ENCODE peak calls at places on chromosomes 3 and 15, in six cellular contexts. One of them, this sample, is unnamed.

GRCh38 chr15:68598171-68599152 is 19.7 kb downstream of the CORO2B start:
- DNase-seq in neural crest cell: no peak
- DNase-seq in progenitor cell of endocrine pancreas: no peak
- DNase-seq in stimulated activated CD4-positive, alpha-beta T cell treated with anti-CD3 and anti-CD28 coated beads, TNF-alpha, amount 100 ng/mL, for 1 hour: no peak
- DNase-seq in sigmoid colon: no peak
- DNase-seq in mesenchymal stem cell: no peak
- DNase-seq in this sample: no peak

GRCh38 chr3:146747928-146748327 is 142.8 kb upstream of the PLSCR5 start:
- DNase-seq in sigmoid colon: no peak
- DNase-seq in mesenchymal stem cell: peak; percentile 51
- DNase-seq in stimulated activated CD4-positive, alpha-beta T cell treated with anti-CD3 and anti-CD28 coated beads, TNF-alpha, amount 100 ng/mL, for 1 hour: no peak
- DNase-seq in progenitor cell of endocrine pancreas: no peak
- DNase-seq in neural crest cell: no peak
- DNase-seq in this sample: no peak

GRCh38 chr3:112739252-112739945 is 98.5 kb upstream of the CCDC80 start:
- DNase-seq in neural crest cell: no peak
- DNase-seq in mesenchymal stem cell: no peak
- DNase-seq in sigmoid colon: no peak
- DNase-seq in stimulated activated CD4-positive, alpha-beta T cell treated with anti-CD3 and anti-CD28 coated beads, TNF-alpha, amount 100 ng/mL, for 1 hour: no peak
- DNase-seq in progenitor cell of endocrine pancreas: no peak
- DNase-seq in this sample: no peak

GRCh38 chr3:136694321-136694720 is 57.9 kb downstream of the STAG1 start:
- DNase-seq in sigmoid colon: no peak
- DNase-seq in stimulated activated CD4-positive, alpha-beta T cell treated with anti-CD3 and anti-CD28 coated beads, TNF-alpha, amount 100 ng/mL, for 1 hour: no peak
- DNase-seq in progenitor cell of endocrine pancreas: no peak
- DNase-seq in mesenchymal stem cell: no peak
- DNase-seq in neural crest cell: no peak
- DNase-seq in this sample: no peak

GRCh38 chr15:29612096-29612495 is 210.2 kb downstream of the TJP1 start:
- DNase-seq in mesenchymal stem cell: peak; percentile 85
- DNase-seq in stimulated activated CD4-positive, alpha-beta T cell treated with anti-CD3 and anti-CD28 coated beads, TNF-alpha, amount 100 ng/mL, for 1 hour: no peak
- DNase-seq in progenitor cell of endocrine pancreas: no peak
- DNase-seq in neural crest cell: no peak
- DNase-seq in sigmoid colon: no peak
- DNase-seq in this sample: no peak

GRCh38 chr3:15305366-15305844 is 27.0 kb downstream of the SH3BP5 start:
- DNase-seq in stimulated activated CD4-positive, alpha-beta T cell treated with anti-CD3 and anti-CD28 coated beads, TNF-alpha, amount 100 ng/mL, for 1 hour: no peak
- DNase-seq in progenitor cell of endocrine pancreas: peak; percentile 24
- DNase-seq in sigmoid colon: peak; percentile 56
- DNase-seq in neural crest cell: no peak
- DNase-seq in mesenchymal stem cell: peak; percentile 42
- DNase-seq in this sample: no peak

GRCh38 chr3:128603811-128604447 is 46.7 kb downstream of the RPN1 start:
- DNase-seq in sigmoid colon: no peak
- DNase-seq in neural crest cell: no peak
- DNase-seq in mesenchymal stem cell: no peak
- DNase-seq in stimulated activated CD4-positive, alpha-beta T cell treated with anti-CD3 and anti-CD28 coated beads, TNF-alpha, amount 100 ng/mL, for 1 hour: no peak
- DNase-seq in progenitor cell of endocrine pancreas: no peak
- DNase-seq in this sample: no peak

GRCh38 chr15:90004671-90005070 is 3.5 kb downstream of the ZNF710 start:
- DNase-seq in mesenchymal stem cell: peak; percentile 97
- DNase-seq in progenitor cell of endocrine pancreas: no peak
- DNase-seq in neural crest cell: no peak
- DNase-seq in sigmoid colon: peak; percentile 78
- DNase-seq in stimulated activated CD4-positive, alpha-beta T cell treated with anti-CD3 and anti-CD28 coated beads, TNF-alpha, amount 100 ng/mL, for 1 hour: no peak
- DNase-seq in this sample: no peak

GRCh38 chr3:141294848-141295247 is 63.2 kb downstream of the PXYLP1 start:
- DNase-seq in neural crest cell: no peak
- DNase-seq in mesenchymal stem cell: peak; percentile 78
- DNase-seq in progenitor cell of endocrine pancreas: no peak
- DNase-seq in sigmoid colon: no peak
- DNase-seq in stimulated activated CD4-positive, alpha-beta T cell treated with anti-CD3 and anti-CD28 coated beads, TNF-alpha, amount 100 ng/mL, for 1 hour: no peak
- DNase-seq in this sample: no peak

GRCh38 chr3:123584988-123585937 is at the start of gene HACD2:
- DNase-seq in mesenchymal stem cell: peak; percentile 98
- DNase-seq in sigmoid colon: peak; percentile 98
- DNase-seq in neural crest cell: peak; percentile 96
- DNase-seq in progenitor cell of endocrine pancreas: peak; percentile 96
- DNase-seq in stimulated activated CD4-positive, alpha-beta T cell treated with anti-CD3 and anti-CD28 coated beads, TNF-alpha, amount 100 ng/mL, for 1 hour: peak; percentile 93
- DNase-seq in this sample: peak; percentile 91

GRCh38 chr15:72340366-72340765 is 20.4 kb upstream of the CELF6 start:
- DNase-seq in progenitor cell of endocrine pancreas: no peak
- DNase-seq in mesenchymal stem cell: peak; percentile 60
- DNase-seq in stimulated activated CD4-positive, alpha-beta T cell treated with anti-CD3 and anti-CD28 coated beads, TNF-alpha, amount 100 ng/mL, for 1 hour: no peak
- DNase-seq in sigmoid colon: no peak
- DNase-seq in neural crest cell: no peak
- DNase-seq in this sample: no peak

GRCh38 chr15:33113666-33114483 is 80.6 kb downstream of the FMN1 start:
- DNase-seq in stimulated activated CD4-positive, alpha-beta T cell treated with anti-CD3 and anti-CD28 coated beads, TNF-alpha, amount 100 ng/mL, for 1 hour: no peak
- DNase-seq in neural crest cell: no peak
- DNase-seq in progenitor cell of endocrine pancreas: no peak
- DNase-seq in mesenchymal stem cell: no peak
- DNase-seq in sigmoid colon: no peak
- DNase-seq in this sample: no peak

GRCh38 chr15:66706225-66706732 is 4.2 kb downstream of the SMAD6 start:
- DNase-seq in neural crest cell: no peak
- DNase-seq in sigmoid colon: no peak
- DNase-seq in progenitor cell of endocrine pancreas: no peak
- DNase-seq in mesenchymal stem cell: no peak
- DNase-seq in stimulated activated CD4-positive, alpha-beta T cell treated with anti-CD3 and anti-CD28 coated beads, TNF-alpha, amount 100 ng/mL, for 1 hour: no peak
- DNase-seq in this sample: no peak

GRCh38 chr15:62928996-62929350 is 113.6 kb upstream of the TPM1 start:
- DNase-seq in stimulated activated CD4-positive, alpha-beta T cell treated with anti-CD3 and anti-CD28 coated beads, TNF-alpha, amount 100 ng/mL, for 1 hour: no peak
- DNase-seq in sigmoid colon: no peak
- DNase-seq in mesenchymal stem cell: peak; percentile 93
- DNase-seq in progenitor cell of endocrine pancreas: no peak
- DNase-seq in neural crest cell: no peak
- DNase-seq in this sample: no peak

GRCh38 chr15:74664028-74664616 is 31.7 kb downstream of the EDC3 start:
- DNase-seq in mesenchymal stem cell: peak; percentile 79
- DNase-seq in neural crest cell: no peak
- DNase-seq in stimulated activated CD4-positive, alpha-beta T cell treated with anti-CD3 and anti-CD28 coated beads, TNF-alpha, amount 100 ng/mL, for 1 hour: no peak
- DNase-seq in progenitor cell of endocrine pancreas: no peak
- DNase-seq in sigmoid colon: no peak
- DNase-seq in this sample: no peak

This sample was measured in stimulated activated CD8-positive, alpha-beta memory T cell treated with anti-CD3 and anti-CD28 coated beads, Interleukin-12 subunit alpha, Interleukin-12 subunit beta, amount 100 ng/mL, for 4 hours.